ENCODE peak calls at places on chromosomes 7 and 10, in eight cellular contexts. W, Q, O, U, N, F, R and D are unnamed samples. For H3K27me3, the result is how much of the 10 kb centered on the place peaks cover.

GRCh38 chr10:121154846-121155245 is 303.7 kb downstream of the WDR11 start:
- DNase-seq in Q (no peak), W (no peak), O (no peak), N (no peak), R (no peak), U (no peak), F (no peak), D (no peak)

GRCh38 chr7:29609162-29610030 is 45.8 kb downstream of the PRR15 start:
- DNase-seq in F (no peak), O (no peak), Q (no peak), U (no peak), R (no peak), W (peak), N (no peak), D (no peak)

GRCh38 chr10:46523881-46524470 is 32.5 kb downstream of the GPRIN2 start:
- DNase-seq in U (peak), F (peak), N (no peak), Q (peak), O (no peak), W (no peak), R (peak), D (no peak)

GRCh38 chr10:11154809-11155208 is 137.1 kb downstream of the CELF2 start:
- DNase-seq in O (no peak), U (no peak), W (peak), Q (no peak), R (no peak), N (no peak), F (no peak), D (no peak)

GRCh38 chr7:127948936-127949335 is 82.3 kb downstream of the LRRC4 start:
- DNase-seq in R (no peak), W (no peak), Q (no peak), N (no peak), O (no peak), U (no peak), F (no peak), D (no peak)

GRCh38 chr10:45080321-45080720 is 79.6 kb downstream of the ZNF22 start:
- DNase-seq in W (no peak), U (no peak), N (no peak), F (no peak), R (no peak), O (no peak), Q (no peak), D (no peak)

GRCh38 chr10:275680-276079 is 140.4 kb downstream of the ZMYND11 start:
- DNase-seq in U (no peak), R (no peak), F (no peak), N (no peak), W (no peak), O (no peak), Q (no peak), D (no peak)

GRCh38 chr7:27161214-27161720 is 4.1 kb downstream of the HOXA9 start:
- DNase-seq in U (peak), Q (no peak), F (peak), R (peak), W (no peak), O (no peak), N (no peak), D (peak)

GRCh38 chr7:92925876-92926696 is 89.7 kb upstream of the CDK6 start:
- DNase-seq in F (no peak), U (no peak), N (no peak), W (peak), O (no peak), R (no peak), Q (no peak), D (no peak)

GRCh38 chr7:39754326-39755120 is 131.2 kb downstream of the RALA start:
- DNase-seq in Q (no peak), W (no peak), O (no peak), F (no peak), U (no peak), R (no peak), N (no peak), D (no peak)

GRCh38 chr7:117479480-117480224 is at the start of gene CFTR:
- DNase-seq in O (peak), F (no peak), R (peak), U (peak), N (no peak), Q (no peak), W (peak), D (peak)

GRCh38 chr7:36639826-36640225 is 84.5 kb downstream of the AOAH start:
- DNase-seq in Q (peak), R (no peak), N (peak), W (no peak), O (no peak), F (no peak), U (no peak), D (no peak)

GRCh38 chr10:72321248-72322029 is 33.3 kb downstream of the DNAJB12 start:
- DNase-seq in N (no peak), Q (no peak), R (no peak), O (no peak), F (no peak), U (no peak), W (no peak), D (no peak)

GRCh38 chr7:75931676-75932075 is 16.7 kb downstream of the POR start:
- DNase-seq in U (no peak), W (no peak), F (no peak), Q (no peak), N (no peak), O (no peak), R (no peak), D (no peak)

GRCh38 chr7:157750291-157750690 is 413.5 kb downstream of the DNAJB6 start:
- DNase-seq in Q (no peak), F (no peak), W (no peak), U (no peak), R (no peak), N (no peak), O (no peak), D (no peak)
- H3K27me3 ChIP-seq in Q (under half), F (under half), W (under half), U (under half), R (under half), N (under half), O (under half), D (under half)

GRCh38 chr7:155972651-155973349 is 160.5 kb upstream of the SHH start:
- DNase-seq in F (no peak), U (no peak), W (no peak), R (peak), O (no peak), Q (peak), N (no peak), D (no peak)

GRCh38 chr7:155972247-155972646 is 160.0 kb upstream of the SHH start:
- DNase-seq in U (no peak), W (no peak), N (no peak), R (peak), F (no peak), Q (no peak), O (no peak), D (no peak)

GRCh38 chr7:155969192-155969929 is 157.1 kb upstream of the SHH start:
- DNase-seq in N (no peak), U (no peak), F (no peak), R (peak), Q (no peak), W (no peak), O (no peak), D (no peak)

GRCh38 chr7:155973451-155973997 is 161.3 kb upstream of the SHH start:
- DNase-seq in W (no peak), F (no peak), O (no peak), N (no peak), Q (peak), U (no peak), R (peak), D (no peak)

GRCh38 chr7:155971180-155971770 is 159.0 kb upstream of the SHH start:
- DNase-seq in W (no peak), F (no peak), N (no peak), R (peak), Q (no peak), O (no peak), U (no peak), D (no peak)
- H3K27me3 ChIP-seq in W (under half), F (under half), N (under half), R (under half), Q (under half), O (under half), U (half or more), D (under half)

GRCh38 chr7:132577206-132578049 is 1.2 kb upstream of the PLXNA4 start:
- DNase-seq in Q (no peak), N (no peak), U (peak), F (peak), W (peak), R (peak), O (peak), D (peak)

GRCh38 chr7:132576723-132577089 is 436 bp upstream of the PLXNA4 start:
- DNase-seq in F (no peak), R (no peak), U (no peak), N (no peak), Q (no peak), W (peak), O (no peak), D (peak)

GRCh38 chr7:132575336-132575986 is 809 bp downstream of the PLXNA4 start:
- DNase-seq in U (peak), O (no peak), F (peak), R (peak), N (no peak), W (peak), Q (no peak), D (peak)

GRCh38 chr7:132578050-132578370 is 1.7 kb upstream of the PLXNA4 start:
- DNase-seq in O (no peak), N (no peak), W (no peak), R (no peak), U (no peak), F (no peak), Q (no peak), D (no peak)

GRCh38 chr7:132575987-132576722 is at the start of gene PLXNA4:
- DNase-seq in U (no peak), Q (no peak), N (no peak), O (no peak), W (peak), R (no peak), F (no peak), D (peak)
- H3K27me3 ChIP-seq in U (half or more), Q (under half), N (under half), O (under half), W (half or more), R (under half), F (half or more), D (under half)

GRCh38 chr10:122461729-122462532 is 578 bp downstream of the HTRA1 start:
- DNase-seq in R (peak), F (no peak), W (peak), Q (no peak), U (no peak), O (no peak), N (no peak), D (peak)

GRCh38 chr10:122461367-122461728 is at the start of gene HTRA1:
- DNase-seq in O (peak), Q (no peak), W (peak), R (peak), F (peak), N (no peak), U (peak), D (peak)

GRCh38 chr10:122464158-122464510 is 2.8 kb downstream of the HTRA1 start:
- DNase-seq in Q (no peak), R (no peak), U (no peak), W (no peak), F (no peak), O (no peak), N (no peak), D (no peak)

GRCh38 chr10:122463466-122464157 is 2.3 kb downstream of the HTRA1 start:
- DNase-seq in O (no peak), R (peak), W (no peak), F (no peak), U (no peak), Q (no peak), N (no peak), D (no peak)

GRCh38 chr10:122462533-122463465 is 1.4 kb downstream of the HTRA1 start:
- DNase-seq in O (no peak), U (peak), W (peak), R (peak), F (no peak), N (no peak), Q (no peak), D (peak)
- H3K27me3 ChIP-seq in O (under half), U (under half), W (half or more), R (under half), F (under half), N (under half), Q (under half), D (under half)

GRCh38 chr10:22229756-22230330 is 12.0 kb upstream of the EBLN1 start:
- DNase-seq in U (no peak), R (no peak), Q (no peak), F (no peak), W (no peak), N (no peak), O (no peak), D (no peak)
- H3K27me3 ChIP-seq in U (under half), R (under half), Q (under half), F (under half), W (under half), N (under half), O (under half), D (under half)

GRCh38 chr7:150976529-150977381 is 1.4 kb downstream of the KCNH2 start:
- DNase-seq in O (no peak), U (peak), F (no peak), R (no peak), N (no peak), W (peak), Q (no peak), D (peak)

GRCh38 chr7:150980663-150981062 is 2.5 kb upstream of the KCNH2 start:
- DNase-seq in W (peak), F (no peak), U (no peak), O (no peak), R (no peak), N (no peak), Q (no peak), D (no peak)

GRCh38 chr7:150979706-150980390 is 1.7 kb upstream of the KCNH2 start:
- DNase-seq in Q (no peak), F (no peak), R (no peak), W (no peak), O (no peak), N (no peak), U (no peak), D (peak)

GRCh38 chr7:150977382-150978135 is 562 bp downstream of the KCNH2 start:
- DNase-seq in U (no peak), F (no peak), O (no peak), Q (no peak), R (no peak), N (no peak), W (peak), D (peak)

GRCh38 chr7:150978136-150978789 is at the start of gene KCNH2:
- DNase-seq in U (peak), O (no peak), R (no peak), Q (no peak), N (no peak), F (no peak), W (peak), D (peak)
- H3K27me3 ChIP-seq in U (half or more), O (under half), R (under half), Q (under half), N (under half), F (half or more), W (half or more), D (under half)

GRCh38 chr7:134316539-134317344 is at the start of gene SLC35B4:
- DNase-seq in N (peak), U (peak), W (peak), F (peak), Q (peak), R (peak), O (peak), D (peak)
- H3K27me3 ChIP-seq in N (under half), U (under half), W (under half), F (under half), Q (under half), R (under half), O (under half), D (under half)

DNA sequence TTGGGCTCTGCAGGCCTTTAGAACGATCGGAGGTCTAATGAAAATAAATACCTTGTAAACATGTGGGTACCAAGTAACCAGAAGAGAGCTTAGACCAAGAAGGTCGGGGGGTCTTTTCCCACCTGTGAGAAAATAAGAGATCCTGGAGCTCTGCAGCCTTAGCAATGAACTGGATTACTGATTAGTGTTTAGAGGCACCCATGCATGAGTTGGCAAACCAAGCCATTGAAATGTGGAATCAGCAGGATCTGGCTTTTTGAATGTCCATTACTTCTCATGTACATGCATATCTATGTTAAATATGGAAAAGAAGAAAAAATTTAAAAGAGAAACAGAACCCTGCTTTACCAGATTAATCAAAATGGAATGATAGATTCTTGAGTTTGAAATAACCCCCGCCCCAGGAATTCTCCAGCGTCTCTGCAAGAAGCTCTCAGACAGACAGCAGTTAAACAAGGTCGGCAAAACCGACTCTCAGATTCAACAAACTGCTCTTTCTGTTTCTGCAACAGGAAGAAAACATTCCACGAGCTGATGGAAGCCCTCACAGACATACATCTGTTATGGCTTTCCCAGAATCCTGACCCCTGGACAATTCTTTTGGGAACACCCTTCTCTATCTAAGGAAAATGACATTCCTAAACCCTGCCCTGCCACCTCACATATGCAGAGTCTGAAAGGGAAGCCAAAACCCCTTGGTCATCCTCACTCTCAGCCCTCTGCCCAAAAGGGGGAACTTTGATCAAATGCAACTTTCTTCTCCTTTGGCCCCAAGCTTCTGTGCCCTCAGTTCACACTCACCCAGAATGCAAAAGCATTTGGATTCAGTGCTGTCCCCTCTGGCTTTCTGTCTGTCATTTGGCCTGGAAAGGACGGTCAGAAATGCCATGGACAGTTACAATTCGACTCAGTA is 78.7 kb upstream of the EN2 start:
- DNase-seq in W (no peak), N (no peak), U (no peak), O (no peak), R (no peak), Q (no peak), F (no peak), D (no peak)
- H3K27me3 ChIP-seq in W (half or more), N (under half), U (half or more), O (under half), R (under half), Q (half or more), F (half or more), D (under half)

GRCh38 chr7:32079530-32079929 is 9.3 kb upstream of the PDE1C start:
- DNase-seq in U (peak), Q (no peak), N (no peak), W (no peak), R (no peak), O (no peak), F (no peak), D (peak)

GRCh38 chr7:32074787-32075570 is 4.8 kb upstream of the PDE1C start:
- DNase-seq in R (no peak), Q (no peak), N (no peak), U (no peak), O (no peak), W (no peak), F (no peak), D (no peak)

GRCh38 chr7:32078824-32079223 is 8.6 kb upstream of the PDE1C start:
- DNase-seq in W (no peak), N (no peak), F (no peak), U (no peak), R (no peak), O (no peak), Q (no peak), D (no peak)

GRCh38 chr7:32075612-32076011 is 5.4 kb upstream of the PDE1C start:
- DNase-seq in Q (no peak), F (no peak), U (no peak), N (no peak), O (no peak), W (no peak), R (no peak), D (no peak)

DNA sequence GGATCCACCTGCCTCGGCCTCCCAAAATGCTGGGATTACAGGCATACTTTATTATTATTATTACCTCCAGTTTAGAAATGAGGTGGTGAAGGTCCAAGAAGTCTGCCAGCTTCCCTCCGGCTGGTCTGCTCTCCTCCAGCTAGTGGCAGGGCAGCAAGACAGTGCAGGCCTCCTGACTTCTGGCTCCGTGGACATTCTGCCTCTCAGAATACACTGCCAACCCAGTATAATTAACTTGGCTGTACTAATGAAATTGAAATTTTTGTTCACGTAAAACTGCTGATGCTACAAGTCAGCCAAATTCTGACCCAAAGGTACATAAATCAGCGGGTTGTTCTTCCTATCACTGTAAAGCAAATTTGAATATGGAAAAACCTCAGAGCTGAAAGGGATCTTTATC is 7.6 kb upstream of the PDE1C start:
- DNase-seq in W (no peak), U (no peak), Q (no peak), F (no peak), O (no peak), R (no peak), N (no peak), D (no peak)
- H3K27me3 ChIP-seq in W (under half), U (under half), Q (under half), F (under half), O (under half), R (under half), N (under half), D (under half)